ENCODE peak calls at places on chromosome 18, in seven cellular contexts. E is keratinocyte, H is stomach, T is neural progenitor cell, M is transverse colon, A is fibroblast of villous mesenchyme, Z is Caco-2. U is an unnamed sample.
A peak's percentile ranks its signal among the peaks of the same experiment; 100 is the strongest.

GRCh38 chr18:50610349-50610748 is 50.5 kb downstream of the MAPK4 start:
- DNase-seq in E (no peak), H (no peak), T (no peak), M (no peak), A (no peak), Z (no peak), U (no peak)

GRCh38 chr18:8610442-8610801 is 1.2 kb downstream of the RAB12 start:
- DNase-seq in E (no peak), H (no peak), T (peak; percentile 16), M (peak; percentile 14), A (peak; percentile 59), Z (no peak), U (no peak)

GRCh38 chr18:76354348-76354747 is 140.7 kb downstream of the ZNF516 start:
- DNase-seq in E (no peak), H (no peak), T (no peak), M (no peak), A (peak; percentile 19), Z (no peak), U (peak; percentile 70)

GRCh38 chr18:78812067-78812466 is 167.6 kb upstream of the SALL3 start:
- DNase-seq in E (no peak), H (no peak), T (no peak), M (no peak), A (no peak), Z (no peak), U (no peak)

GRCh38 chr18:9854801-9855676 is 30.7 kb upstream of the TXNDC2 start:
- DNase-seq in E (no peak), H (peak; percentile 61), T (no peak), M (no peak), A (peak; percentile 97), Z (no peak), U (no peak)

GRCh38 chr18:22816266-22817176 is 116.6 kb upstream of the RBBP8 start:
- DNase-seq in E (no peak), H (no peak), T (no peak), M (peak; percentile 68), A (no peak), Z (no peak), U (no peak)

GRCh38 chr18:21134895-21135294 is 23.3 kb upstream of the ROCK1 start:
- DNase-seq in E (no peak), H (no peak), T (no peak), M (no peak), A (peak; percentile 19), Z (no peak), U (peak; percentile 56)

GRCh38 chr18:76994086-76994654 is 138.4 kb downstream of the MBP start:
- DNase-seq in E (no peak), H (no peak), T (no peak), M (no peak), A (no peak), Z (no peak), U (no peak)

GRCh38 chr18:58970943-58971799 is 106.5 kb downstream of the ZNF532 start:
- DNase-seq in E (no peak), H (no peak), T (no peak), M (no peak), A (no peak), Z (no peak), U (no peak)

GRCh38 chr18:79418642-79419041 is 22.9 kb downstream of the NFATC1 start:
- DNase-seq in E (no peak), H (no peak), T (no peak), M (no peak), A (no peak), Z (no peak), U (no peak)

GRCh38 chr18:65942854-65943253 is 192.0 kb downstream of the CDH7 start:
- DNase-seq in E (no peak), H (no peak), T (no peak), M (no peak), A (no peak), Z (no peak), U (no peak)

GRCh38 chr18:38491195-38491594 is 925.6 kb upstream of the CELF4 start:
- DNase-seq in E (no peak), H (no peak), T (no peak), M (no peak), A (no peak), Z (no peak), U (no peak)

GRCh38 chr18:9838144-9838877 is 47.5 kb upstream of the TXNDC2 start:
- DNase-seq in E (no peak), H (no peak), T (peak; percentile 85), M (no peak), A (no peak), Z (no peak), U (peak; percentile 35)

GRCh38 chr18:46601338-46601908 is 55.6 kb downstream of the LOXHD1 start:
- DNase-seq in E (no peak), H (no peak), T (no peak), M (no peak), A (no peak), Z (no peak), U (no peak)

GRCh38 chr18:57446322-57446721 is 11.1 kb downstream of the ONECUT2 start:
- DNase-seq in E (no peak), H (no peak), T (peak; percentile 75), M (no peak), A (peak; percentile 14), Z (no peak), U (peak; percentile 24)

GRCh38 chr18:57443716-57444115 is 8.5 kb downstream of the ONECUT2 start:
- DNase-seq in E (no peak), H (no peak), T (no peak), M (no peak), A (no peak), Z (no peak), U (no peak)

GRCh38 chr18:57444301-57444759 is 9.2 kb downstream of the ONECUT2 start:
- DNase-seq in E (no peak), H (no peak), T (peak; percentile 11), M (no peak), A (no peak), Z (no peak), U (no peak)

GRCh38 chr18:57445488-57446319 is 10.5 kb downstream of the ONECUT2 start:
- DNase-seq in E (no peak), H (no peak), T (peak; percentile 70), M (no peak), A (no peak), Z (no peak), U (no peak)

GRCh38 chr18:57447154-57447621 is 12.0 kb downstream of the ONECUT2 start:
- DNase-seq in E (no peak), H (no peak), T (peak; percentile 92), M (no peak), A (peak; percentile 20), Z (no peak), U (peak; percentile 43)
- TF ChIP-seq CTCF in E (no peak), H (no peak), T (peak; percentile 58), M (no peak), A (no peak), Z (no peak), U (no peak)

DNA sequence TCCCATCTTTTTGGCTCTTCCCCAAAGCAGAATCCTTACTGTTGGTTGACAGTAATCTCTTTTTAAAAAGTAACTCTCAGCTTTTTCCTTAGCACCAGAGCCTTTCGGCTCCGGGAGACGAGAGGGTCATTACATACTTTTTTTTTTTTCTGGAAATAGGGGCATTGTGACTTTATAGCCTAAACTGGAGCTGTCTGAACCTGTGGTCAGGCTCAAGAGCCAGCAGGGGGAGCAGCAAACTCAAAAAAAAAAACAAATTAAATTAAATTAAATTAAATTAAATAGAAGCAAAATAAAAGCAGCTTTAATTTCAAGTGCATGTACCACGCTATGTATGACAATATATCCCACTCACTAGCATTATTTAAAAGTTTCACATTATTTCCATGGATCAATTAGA is 156.6 kb downstream of the DTNA start:
- DNase-seq in E (no peak), H (no peak), T (peak; percentile 27), M (no peak), A (peak; percentile 34), Z (no peak), U (peak; percentile 31)
- TF ChIP-seq CTCF in E (no peak), H (no peak), T (peak; percentile 61), M (peak; percentile 35), A (peak; percentile 60), Z (peak; percentile 20), U (peak; percentile 55)

GRCh38 chr18:53553030-53553429 is 671.4 kb downstream of the MBD2 start:
- DNase-seq in E (no peak), H (no peak), T (no peak), M (no peak), A (no peak), Z (no peak), U (no peak)
- TF ChIP-seq CTCF in E (no peak), H (no peak), T (peak; percentile 13), M (no peak), A (no peak), Z (no peak), U (no peak)

GRCh38 chr18:62437520-62438329 is 85.1 kb upstream of the ZCCHC2 start:
- DNase-seq in E (no peak), H (no peak), T (no peak), M (peak; percentile 17), A (peak; percentile 37), Z (no peak), U (no peak)

GRCh38 chr18:62436636-62437519 is 85.9 kb upstream of the ZCCHC2 start:
- DNase-seq in E (no peak), H (peak; percentile 68), T (no peak), M (peak; percentile 71), A (peak; percentile 85), Z (no peak), U (peak; percentile 89)

GRCh38 chr18:62438876-62439275 is 83.9 kb upstream of the ZCCHC2 start:
- DNase-seq in E (no peak), H (no peak), T (no peak), M (no peak), A (no peak), Z (no peak), U (no peak)

GRCh38 chr18:62435435-62436031 is 87.3 kb upstream of the ZCCHC2 start:
- DNase-seq in E (no peak), H (no peak), T (no peak), M (peak; percentile 45), A (no peak), Z (no peak), U (no peak)

DNA sequence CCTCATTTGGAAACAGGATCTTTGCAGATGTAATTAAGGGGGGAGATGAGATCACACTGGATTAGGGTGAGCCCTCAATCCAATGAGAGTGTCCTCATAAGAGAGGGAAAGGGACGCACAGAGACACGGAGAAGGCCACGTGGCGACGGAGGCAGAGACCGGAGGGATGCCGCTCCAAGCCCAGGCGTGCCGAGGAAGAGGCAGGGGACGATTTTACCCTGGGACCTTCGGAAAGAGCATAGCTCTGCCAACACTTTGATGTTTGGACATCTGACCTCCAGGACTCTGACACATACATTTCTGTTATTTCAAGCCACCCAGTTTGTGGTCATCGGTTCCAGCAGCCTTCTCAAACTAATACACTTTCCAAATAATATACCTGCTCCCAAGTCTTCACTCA is 84.4 kb upstream of the ZCCHC2 start:
- DNase-seq in E (no peak), H (no peak), T (no peak), M (no peak), A (no peak), Z (no peak), U (no peak)
- TF ChIP-seq CTCF in E (no peak), H (no peak), T (no peak), M (no peak), A (no peak), Z (no peak), U (no peak)

GRCh38 chr18:36398419-36398818 is 100.9 kb downstream of the FHOD3 start:
- DNase-seq in E (peak; percentile 45), H (no peak), T (no peak), M (no peak), A (no peak), Z (no peak), U (no peak)
- TF ChIP-seq CTCF in E (no peak), H (no peak), T (no peak), M (no peak), A (no peak), Z (no peak), U (no peak)

U was measured in fibroblast of pulmonary artery.